ENCODE peak calls at places on chromosomes 12 and 14, in six cellular contexts. One of them, this sample, is unnamed.

GRCh38 chr12:14621821-14622220 is 54.1 kb upstream of the PLBD1 start:
- DNase-seq in uterus: no peak
- DNase-seq in A549: no peak
- DNase-seq in lower leg skin: no peak
- DNase-seq in HepG2: no peak
- DNase-seq in adrenal gland: no peak
- DNase-seq in this sample: peak; percentile 12

GRCh38 chr12:53683983-53684382 is 8.1 kb upstream of the ATP5MC2 start:
- DNase-seq in uterus: no peak
- DNase-seq in A549: no peak
- DNase-seq in lower leg skin: no peak
- DNase-seq in HepG2: no peak
- DNase-seq in adrenal gland: no peak
- DNase-seq in this sample: no peak

GRCh38 chr12:33245459-33245858 is 194.2 kb downstream of the SYT10 start:
- DNase-seq in uterus: no peak
- DNase-seq in A549: no peak
- DNase-seq in lower leg skin: no peak
- DNase-seq in HepG2: no peak
- DNase-seq in adrenal gland: no peak
- DNase-seq in this sample: no peak

GRCh38 chr14:56202256-56202655 is 84.0 kb downstream of the PELI2 start:
- DNase-seq in uterus: no peak
- DNase-seq in A549: no peak
- DNase-seq in lower leg skin: no peak
- DNase-seq in HepG2: no peak
- DNase-seq in adrenal gland: no peak
- DNase-seq in this sample: no peak

GRCh38 chr12:119440961-119441360 is 106.4 kb downstream of the CCDC60 start:
- DNase-seq in uterus: no peak
- DNase-seq in A549: no peak
- DNase-seq in lower leg skin: no peak
- DNase-seq in HepG2: no peak
- DNase-seq in adrenal gland: no peak
- DNase-seq in this sample: no peak

GRCh38 chr12:105554223-105554678 is 223.8 kb downstream of the C12orf75 start:
- DNase-seq in uterus: no peak
- DNase-seq in A549: no peak
- DNase-seq in lower leg skin: no peak
- DNase-seq in HepG2: no peak
- DNase-seq in adrenal gland: no peak
- DNase-seq in this sample: no peak

GRCh38 chr12:107393043-107393725 is 292.4 kb upstream of the PWP1 start:
- DNase-seq in uterus: no peak
- DNase-seq in A549: no peak
- DNase-seq in lower leg skin: no peak
- DNase-seq in HepG2: no peak
- DNase-seq in adrenal gland: no peak
- DNase-seq in this sample: no peak

GRCh38 chr12:126346087-126346486 is 1280.9 kb downstream of the AACS start:
- DNase-seq in uterus: no peak
- DNase-seq in A549: no peak
- DNase-seq in lower leg skin: no peak
- DNase-seq in HepG2: no peak
- DNase-seq in adrenal gland: no peak
- DNase-seq in this sample: no peak

GRCh38 chr12:50212071-50212467 is 44.9 kb upstream of the CERS5 start:
- DNase-seq in uterus: no peak
- DNase-seq in A549: no peak
- DNase-seq in lower leg skin: no peak
- DNase-seq in HepG2: no peak
- DNase-seq in adrenal gland: no peak
- DNase-seq in this sample: no peak

GRCh38 chr14:44979740-44980346 is 17.9 kb downstream of the TOGARAM1 start:
- DNase-seq in uterus: peak; percentile 21
- DNase-seq in A549: no peak
- DNase-seq in lower leg skin: no peak
- DNase-seq in HepG2: no peak
- DNase-seq in adrenal gland: no peak
- DNase-seq in this sample: no peak

GRCh38 chr12:132178801-132179401 is 34.6 kb downstream of the NOC4L start:
- DNase-seq in uterus: no peak
- DNase-seq in A549: no peak
- DNase-seq in lower leg skin: no peak
- DNase-seq in HepG2: no peak
- DNase-seq in adrenal gland: no peak
- DNase-seq in this sample: peak; percentile 61

GRCh38 chr14:94447986-94448808 is 4.4 kb downstream of the SERPINA11 start:
- DNase-seq in uterus: no peak
- DNase-seq in A549: no peak
- DNase-seq in lower leg skin: no peak
- DNase-seq in HepG2: no peak
- DNase-seq in adrenal gland: no peak
- DNase-seq in this sample: no peak

GRCh38 chr12:112761366-112761986 is 30.1 kb upstream of the RPH3A start:
- DNase-seq in uterus: no peak
- DNase-seq in A549: no peak
- DNase-seq in lower leg skin: no peak
- DNase-seq in HepG2: peak; percentile 32
- DNase-seq in adrenal gland: no peak
- DNase-seq in this sample: no peak

GRCh38 chr12:71565568-71565967 is 98.1 kb downstream of the ZFC3H1 start:
- DNase-seq in uterus: no peak
- DNase-seq in A549: no peak
- DNase-seq in lower leg skin: no peak
- DNase-seq in HepG2: no peak
- DNase-seq in adrenal gland: no peak
- DNase-seq in this sample: no peak

GRCh38 chr12:13094349-13094748 is 9.1 kb downstream of the GSG1 start:
- DNase-seq in uterus: no peak
- DNase-seq in A549: no peak
- DNase-seq in lower leg skin: no peak
- DNase-seq in HepG2: no peak
- DNase-seq in adrenal gland: no peak
- DNase-seq in this sample: peak; percentile 86

GRCh38 chr14:102086346-102086971 is 385 bp downstream of the HSP90AA1 start:
- DNase-seq in uterus: peak; percentile 45
- DNase-seq in A549: no peak
- DNase-seq in lower leg skin: peak; percentile 87
- DNase-seq in HepG2: no peak
- DNase-seq in adrenal gland: no peak
- DNase-seq in this sample: peak; percentile 65

GRCh38 chr12:59408431-59408830 is 187.4 kb upstream of the SLC16A7 start:
- DNase-seq in uterus: no peak
- DNase-seq in A549: no peak
- DNase-seq in lower leg skin: no peak
- DNase-seq in HepG2: no peak
- DNase-seq in adrenal gland: no peak
- DNase-seq in this sample: no peak

GRCh38 chr12:132761032-132761910 is at the start of gene ANKLE2:
- DNase-seq in uterus: no peak
- DNase-seq in A549: peak; percentile 42
- DNase-seq in lower leg skin: peak; percentile 89
- DNase-seq in HepG2: peak; percentile 23
- DNase-seq in adrenal gland: peak; percentile 70
- DNase-seq in this sample: peak; percentile 90

GRCh38 chr14:26597136-26598080 is at the start of gene NOVA1:
- DNase-seq in uterus: peak; percentile 38
- DNase-seq in A549: peak; percentile 3
- DNase-seq in lower leg skin: peak; percentile 85
- DNase-seq in HepG2: no peak
- DNase-seq in adrenal gland: peak; percentile 32
- DNase-seq in this sample: no peak

GRCh38 chr12:54147186-54147585 is 41.6 kb downstream of the SMUG1 start:
- DNase-seq in uterus: no peak
- DNase-seq in A549: no peak
- DNase-seq in lower leg skin: no peak
- DNase-seq in HepG2: no peak
- DNase-seq in adrenal gland: no peak
- DNase-seq in this sample: peak; percentile 22

GRCh38 chr14:61607570-61608244 is 87.6 kb upstream of the HIF1A start:
- DNase-seq in uterus: no peak
- DNase-seq in A549: no peak
- DNase-seq in lower leg skin: no peak
- DNase-seq in HepG2: peak; percentile 15
- DNase-seq in adrenal gland: no peak
- DNase-seq in this sample: no peak

GRCh38 chr14:51472881-51473280 is 178.8 kb upstream of the FRMD6 start:
- DNase-seq in uterus: no peak
- DNase-seq in A549: no peak
- DNase-seq in lower leg skin: no peak
- DNase-seq in HepG2: no peak
- DNase-seq in adrenal gland: no peak
- DNase-seq in this sample: no peak

GRCh38 chr12:51971679-51972423 is 20.4 kb downstream of the ACVR1B start:
- DNase-seq in uterus: no peak
- DNase-seq in A549: no peak
- DNase-seq in lower leg skin: no peak
- DNase-seq in HepG2: no peak
- DNase-seq in adrenal gland: no peak
- DNase-seq in this sample: peak; percentile 62

DNA sequence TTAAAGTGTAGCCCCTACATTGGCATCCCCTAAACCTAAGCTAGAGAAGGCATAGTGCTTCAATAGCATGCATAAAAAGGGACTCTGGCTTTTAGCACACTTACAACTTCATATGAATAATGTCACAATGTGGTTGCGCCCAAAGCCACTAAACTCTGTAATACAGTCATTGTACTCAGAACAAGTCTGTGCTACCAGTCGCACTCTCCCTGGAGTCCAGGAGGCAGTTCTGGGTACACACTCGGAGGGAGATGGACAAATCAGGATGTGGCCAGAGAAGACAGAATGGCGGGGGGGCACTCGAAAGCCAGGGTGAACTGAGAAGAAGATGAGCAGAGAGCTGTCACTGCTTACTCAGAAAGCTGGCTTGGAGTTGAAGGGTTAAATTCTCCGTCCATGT is 10.6 kb downstream of the SAMD4A start:
- DNase-seq in uterus: no peak
- DNase-seq in A549: no peak
- DNase-seq in lower leg skin: no peak
- DNase-seq in HepG2: no peak
- DNase-seq in adrenal gland: no peak
- DNase-seq in this sample: no peak
- TF ChIP-seq POLR2A in uterus: no peak
- TF ChIP-seq POLR2A in A549: no peak
- TF ChIP-seq POLR2A in lower leg skin: no peak
- TF ChIP-seq POLR2A in HepG2: no peak
- TF ChIP-seq POLR2A in adrenal gland: no peak
- TF ChIP-seq POLR2A in this sample: no peak

DNA sequence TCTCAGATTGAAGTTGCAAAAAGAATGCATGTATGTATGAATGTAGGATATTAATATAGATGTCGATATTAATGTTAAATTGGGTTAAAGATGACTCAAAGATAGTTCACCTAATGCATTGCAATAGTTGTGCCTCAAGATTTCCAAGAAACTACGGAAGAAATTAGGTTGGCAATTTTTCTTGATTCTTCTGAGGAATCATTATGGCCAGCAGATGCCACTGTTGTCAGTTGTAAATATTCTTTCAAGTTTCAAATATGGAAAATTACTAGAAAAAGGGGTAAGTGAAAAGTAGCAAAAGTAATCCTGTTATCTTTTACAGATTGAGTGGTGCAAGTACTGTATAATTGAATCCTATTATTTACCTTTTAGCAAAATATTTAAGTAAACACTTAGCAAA is 202.1 kb downstream of the ADAMTS20 start:
- DNase-seq in uterus: no peak
- DNase-seq in A549: no peak
- DNase-seq in lower leg skin: no peak
- DNase-seq in HepG2: no peak
- DNase-seq in adrenal gland: no peak
- DNase-seq in this sample: peak; percentile 27
- TF ChIP-seq CTCF in uterus: no peak
- TF ChIP-seq CTCF in A549: peak; percentile 0
- TF ChIP-seq CTCF in lower leg skin: no peak
- TF ChIP-seq CTCF in HepG2: no peak
- TF ChIP-seq CTCF in adrenal gland: no peak
- TF ChIP-seq CTCF in this sample: peak; percentile 12

GRCh38 chr14:93332032-93332852 is 594 bp downstream of the BTBD7 start:
- DNase-seq in uterus: no peak
- DNase-seq in A549: no peak
- DNase-seq in lower leg skin: peak; percentile 88
- DNase-seq in HepG2: peak; percentile 40
- DNase-seq in adrenal gland: peak; percentile 41
- DNase-seq in this sample: peak; percentile 83

GRCh38 chr14:93329965-93330608 is 2.7 kb downstream of the BTBD7 start:
- DNase-seq in uterus: no peak
- DNase-seq in A549: no peak
- DNase-seq in lower leg skin: no peak
- DNase-seq in HepG2: peak; percentile 69
- DNase-seq in adrenal gland: no peak
- DNase-seq in this sample: no peak

GRCh38 chr14:93331375-93332031 is 1.3 kb downstream of the BTBD7 start:
- DNase-seq in uterus: peak; percentile 48
- DNase-seq in A549: no peak
- DNase-seq in lower leg skin: no peak
- DNase-seq in HepG2: no peak
- DNase-seq in adrenal gland: peak; percentile 34
- DNase-seq in this sample: no peak

GRCh38 chr14:93328546-93328945 is 4.3 kb downstream of the BTBD7 start:
- DNase-seq in uterus: no peak
- DNase-seq in A549: no peak
- DNase-seq in lower leg skin: no peak
- DNase-seq in HepG2: no peak
- DNase-seq in adrenal gland: no peak
- DNase-seq in this sample: no peak

GRCh38 chr14:93330609-93331000 is 2.2 kb downstream of the BTBD7 start:
- DNase-seq in uterus: no peak
- DNase-seq in A549: no peak
- DNase-seq in lower leg skin: no peak
- DNase-seq in HepG2: no peak
- DNase-seq in adrenal gland: no peak
- DNase-seq in this sample: no peak
- H3K4me3 ChIP-seq in uterus: no peak overlapping the region
- H3K4me3 ChIP-seq in A549: no peak overlapping the region
- H3K4me3 ChIP-seq in lower leg skin: no peak overlapping the region
- H3K4me3 ChIP-seq in HepG2: peak overlapping the region; percentile 33
- H3K4me3 ChIP-seq in adrenal gland: no peak overlapping the region
- H3K4me3 ChIP-seq in this sample: peak overlapping the region; percentile 97

GRCh38 chr14:105418269-105419054 is 1.2 kb upstream of the MTA1 start:
- DNase-seq in uterus: no peak
- DNase-seq in A549: no peak
- DNase-seq in lower leg skin: no peak
- DNase-seq in HepG2: no peak
- DNase-seq in adrenal gland: no peak
- DNase-seq in this sample: no peak

GRCh38 chr14:105420976-105421674 is 1.5 kb downstream of the MTA1 start:
- DNase-seq in uterus: no peak
- DNase-seq in A549: no peak
- DNase-seq in lower leg skin: peak; percentile 84
- DNase-seq in HepG2: no peak
- DNase-seq in adrenal gland: no peak
- DNase-seq in this sample: no peak

GRCh38 chr14:105420141-105420975 is 731 bp downstream of the MTA1 start:
- DNase-seq in uterus: no peak
- DNase-seq in A549: no peak
- DNase-seq in lower leg skin: no peak
- DNase-seq in HepG2: no peak
- DNase-seq in adrenal gland: no peak
- DNase-seq in this sample: peak; percentile 24

GRCh38 chr14:105419055-105419304 is 647 bp upstream of the MTA1 start:
- DNase-seq in uterus: no peak
- DNase-seq in A549: no peak
- DNase-seq in lower leg skin: no peak
- DNase-seq in HepG2: no peak
- DNase-seq in adrenal gland: no peak
- DNase-seq in this sample: no peak

GRCh38 chr14:105419305-105420091 is at the start of gene MTA1:
- DNase-seq in uterus: no peak
- DNase-seq in A549: no peak
- DNase-seq in lower leg skin: peak; percentile 84
- DNase-seq in HepG2: peak; percentile 35
- DNase-seq in adrenal gland: no peak
- DNase-seq in this sample: peak; percentile 63
- TF ChIP-seq POLR2A in uterus: no peak
- TF ChIP-seq POLR2A in A549: peak; percentile 41
- TF ChIP-seq POLR2A in lower leg skin: no peak
- TF ChIP-seq POLR2A in HepG2: peak; percentile 61
- TF ChIP-seq POLR2A in adrenal gland: no peak
- TF ChIP-seq POLR2A in this sample: peak; percentile 43

This sample was measured in NB4.